ENCODE peak calls at places on chromosomes 5 and 9, in four cellular contexts. One of them, this sample, is unnamed.
A peak's percentile ranks its signal among the peaks of the same experiment; 100 is the strongest.

GRCh38 chr9:21454149-21454548 is 13.9 kb downstream of the IFNA1 start:
- DNase-seq in PC-3: peak; percentile 67
- DNase-seq in lung: no peak
- DNase-seq in neural crest cell: no peak
- DNase-seq in this sample: peak; percentile 40

GRCh38 chr9:134606951-134607733 is 34.5 kb upstream of the COL5A1 start:
- DNase-seq in PC-3: no peak
- DNase-seq in neural crest cell: no peak
- DNase-seq in lung: peak; percentile 14
- DNase-seq in this sample: no peak

GRCh38 chr5:1921711-1922110 is 39.0 kb upstream of the IRX4 start:
- DNase-seq in neural crest cell: no peak
- DNase-seq in lung: no peak
- DNase-seq in PC-3: no peak
- DNase-seq in this sample: no peak

GRCh38 chr5:67208403-67208802 is 11.8 kb upstream of the CD180 start:
- DNase-seq in lung: no peak
- DNase-seq in PC-3: no peak
- DNase-seq in neural crest cell: no peak
- DNase-seq in this sample: no peak

GRCh38 chr5:133906303-133906702 is 62.1 kb downstream of the C5orf15 start:
- DNase-seq in PC-3: no peak
- DNase-seq in lung: no peak
- DNase-seq in neural crest cell: no peak
- DNase-seq in this sample: no peak

GRCh38 chr9:97038551-97038908 is 412 bp downstream of the CTSV start:
- DNase-seq in PC-3: no peak
- DNase-seq in lung: no peak
- DNase-seq in neural crest cell: no peak
- DNase-seq in this sample: no peak

GRCh38 chr5:180703912-180704311 is 35.9 kb downstream of the OR2Y1 start:
- DNase-seq in PC-3: no peak
- DNase-seq in neural crest cell: no peak
- DNase-seq in lung: no peak
- DNase-seq in this sample: no peak

GRCh38 chr5:158560170-158560569 is 539.5 kb downstream of the EBF1 start:
- DNase-seq in PC-3: peak; percentile 83
- DNase-seq in neural crest cell: no peak
- DNase-seq in lung: no peak
- DNase-seq in this sample: peak; percentile 77

GRCh38 chr9:35906923-35907699 is 1.1 kb downstream of the HRCT1 start:
- DNase-seq in lung: peak; percentile 85
- DNase-seq in neural crest cell: no peak
- DNase-seq in PC-3: peak; percentile 26
- DNase-seq in this sample: peak; percentile 46

GRCh38 chr9:23725279-23725946 is 100.6 kb downstream of the ELAVL2 start:
- DNase-seq in lung: no peak
- DNase-seq in neural crest cell: no peak
- DNase-seq in PC-3: no peak
- DNase-seq in this sample: no peak

GRCh38 chr9:32928145-32928763 is 73.2 kb downstream of the APTX start:
- DNase-seq in neural crest cell: no peak
- DNase-seq in PC-3: peak; percentile 68
- DNase-seq in lung: no peak
- DNase-seq in this sample: peak; percentile 70

GRCh38 chr5:37211661-37212060 is 37.5 kb downstream of the CPLANE1 start:
- DNase-seq in neural crest cell: no peak
- DNase-seq in lung: no peak
- DNase-seq in PC-3: no peak
- DNase-seq in this sample: no peak

GRCh38 chr5:123579410-123579809 is 67.4 kb downstream of the CSNK1G3 start:
- DNase-seq in PC-3: no peak
- DNase-seq in neural crest cell: no peak
- DNase-seq in lung: no peak
- DNase-seq in this sample: no peak

GRCh38 chr5:107314330-107314729 is 356.4 kb downstream of the EFNA5 start:
- DNase-seq in neural crest cell: no peak
- DNase-seq in lung: no peak
- DNase-seq in PC-3: no peak
- DNase-seq in this sample: no peak

GRCh38 chr5:117455236-117456233 is 880.9 kb upstream of the SEMA6A start:
- DNase-seq in PC-3: no peak
- DNase-seq in neural crest cell: no peak
- DNase-seq in lung: no peak
- DNase-seq in this sample: no peak
- TF ChIP-seq CTCF in PC-3: no peak
- TF ChIP-seq CTCF in neural crest cell: peak; percentile 63
- TF ChIP-seq CTCF in lung: no peak
- TF ChIP-seq CTCF in this sample: peak; percentile 44

GRCh38 chr5:81017320-81017719 is 57.2 kb downstream of the RASGRF2 start:
- DNase-seq in lung: no peak
- DNase-seq in neural crest cell: no peak
- DNase-seq in PC-3: no peak
- DNase-seq in this sample: no peak
- TF ChIP-seq CTCF in lung: no peak
- TF ChIP-seq CTCF in neural crest cell: no peak
- TF ChIP-seq CTCF in PC-3: no peak
- TF ChIP-seq CTCF in this sample: no peak

DNA sequence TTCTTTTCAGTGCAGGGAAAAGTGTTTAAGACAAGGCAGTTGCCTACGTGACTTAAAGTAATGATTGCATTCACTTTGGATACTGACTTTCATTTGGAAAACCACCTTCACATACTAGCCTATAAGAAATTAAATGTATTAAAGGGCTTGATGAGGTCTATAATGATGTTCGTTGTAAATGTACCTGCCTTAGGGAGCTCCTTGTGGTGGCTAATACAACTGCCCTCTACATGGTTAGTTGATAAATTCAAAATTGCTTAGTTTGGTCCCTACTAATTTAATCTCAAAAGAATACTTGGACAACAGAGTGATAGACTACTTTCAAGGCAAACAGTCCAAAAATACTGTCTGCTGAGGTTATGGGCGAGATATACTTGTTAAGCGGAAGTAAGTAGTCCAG is 3.8 kb downstream of the VLDLR start:
- DNase-seq in PC-3: no peak
- DNase-seq in neural crest cell: no peak
- DNase-seq in lung: no peak
- DNase-seq in this sample: no peak
- TF ChIP-seq CTCF in PC-3: peak; percentile 22
- TF ChIP-seq CTCF in neural crest cell: peak; percentile 32
- TF ChIP-seq CTCF in lung: no peak
- TF ChIP-seq CTCF in this sample: peak; percentile 17

DNA sequence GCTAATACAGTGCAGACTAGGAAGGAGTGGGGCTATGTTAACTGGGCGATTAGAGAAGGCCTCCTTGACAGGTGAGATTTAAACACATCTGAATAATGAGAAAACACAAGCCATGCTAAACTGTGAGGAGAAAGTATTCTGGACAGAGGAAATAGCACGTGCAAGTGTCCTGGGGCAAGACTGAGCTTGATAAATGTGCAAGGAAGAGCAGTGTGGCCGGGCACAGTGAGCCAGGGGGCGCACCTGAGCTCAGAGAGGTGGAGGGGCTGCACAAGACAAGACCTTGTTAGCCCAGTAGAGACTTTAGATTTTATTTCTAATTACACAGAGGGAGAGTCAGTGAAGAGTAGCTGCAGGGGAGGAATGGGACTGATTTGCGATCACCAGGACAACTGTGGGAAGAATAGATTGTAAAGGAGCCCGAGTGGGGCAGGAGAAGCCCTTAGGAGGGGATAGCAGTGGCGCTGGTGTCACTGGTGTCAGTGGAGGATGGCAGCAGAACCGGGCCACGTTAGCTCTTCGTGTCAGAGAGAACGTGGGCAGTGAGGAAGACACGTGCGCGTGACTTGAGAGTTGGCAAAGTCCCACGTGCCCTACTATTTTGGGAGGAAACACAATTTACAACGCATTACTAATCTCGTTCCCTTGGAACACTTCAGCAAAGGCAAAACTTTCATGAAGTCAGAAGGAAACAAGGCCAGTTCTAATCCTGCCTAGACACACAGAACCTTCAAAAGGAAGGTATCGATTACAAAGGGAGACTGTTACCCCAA is 17.9 kb upstream of the C5orf47 start:
- DNase-seq in PC-3: no peak
- DNase-seq in neural crest cell: no peak
- DNase-seq in lung: no peak
- DNase-seq in this sample: no peak
- TF ChIP-seq CTCF in PC-3: peak; percentile 43
- TF ChIP-seq CTCF in neural crest cell: no peak
- TF ChIP-seq CTCF in lung: no peak
- TF ChIP-seq CTCF in this sample: no peak

DNA sequence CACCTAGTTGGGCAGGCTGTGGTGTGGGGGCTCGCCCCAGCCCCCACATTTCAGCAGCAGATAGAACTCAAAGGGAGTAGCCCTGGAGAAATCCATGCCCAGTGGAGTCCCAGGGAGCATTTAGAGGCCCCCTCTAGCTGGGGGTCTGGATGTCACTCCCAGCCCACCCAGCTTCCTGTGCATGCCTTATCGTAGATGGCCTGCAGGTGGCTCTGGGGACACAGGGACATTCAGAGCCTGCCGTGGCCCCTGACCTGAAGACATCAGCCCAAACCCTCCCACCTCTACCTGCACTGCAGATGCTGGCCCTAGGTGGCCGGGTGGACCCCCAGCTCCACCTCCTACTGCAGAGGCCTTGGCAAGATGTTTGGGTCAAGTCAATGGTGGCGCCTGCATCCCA is 49.0 kb upstream of the LMX1B start:
- DNase-seq in lung: no peak
- DNase-seq in PC-3: no peak
- DNase-seq in neural crest cell: no peak
- DNase-seq in this sample: no peak
- TF ChIP-seq CTCF in lung: no peak
- TF ChIP-seq CTCF in PC-3: peak; percentile 37
- TF ChIP-seq CTCF in neural crest cell: peak; percentile 48
- TF ChIP-seq CTCF in this sample: no peak

GRCh38 chr9:74007833-74008232 is 489.3 kb upstream of the RORB start:
- DNase-seq in PC-3: no peak
- DNase-seq in lung: no peak
- DNase-seq in neural crest cell: no peak
- DNase-seq in this sample: no peak

GRCh38 chr9:74001382-74001781 is 495.8 kb upstream of the RORB start:
- DNase-seq in lung: no peak
- DNase-seq in PC-3: no peak
- DNase-seq in neural crest cell: no peak
- DNase-seq in this sample: peak; percentile 72

DNA sequence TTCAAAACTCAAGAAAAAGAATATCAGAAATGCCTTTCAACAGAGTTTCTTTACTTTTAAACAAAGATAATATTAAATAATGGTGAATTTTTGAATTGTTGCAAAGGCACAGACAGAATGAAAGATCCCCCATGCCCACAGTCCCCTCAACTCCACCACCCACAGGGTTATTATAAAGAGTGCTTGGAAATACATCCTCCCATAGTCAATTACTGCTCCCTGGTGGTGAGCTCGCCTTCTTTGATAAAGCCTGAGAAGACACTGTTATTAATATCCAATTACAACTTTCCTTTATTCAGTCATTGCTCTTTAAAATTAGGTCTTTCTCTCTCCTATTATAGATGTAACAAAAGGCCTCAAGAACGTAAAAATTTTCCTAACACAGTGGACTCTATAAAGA is 490.2 kb upstream of the RORB start:
- DNase-seq in PC-3: no peak
- DNase-seq in lung: no peak
- DNase-seq in neural crest cell: no peak
- DNase-seq in this sample: peak; percentile 62
- TF ChIP-seq CTCF in PC-3: no peak
- TF ChIP-seq CTCF in lung: no peak
- TF ChIP-seq CTCF in neural crest cell: peak; percentile 19
- TF ChIP-seq CTCF in this sample: peak; percentile 58